ENCODE peak calls at places on chromosomes 6 and 20, in nine cellular contexts. H is H9; V is activated T-cell treated with anti-CD3 and anti-CD28 coated beads for 24 hours; B is HT1080; I is naive B cell; L is anterior cingulate cortex; K is GM13976; N is activated CD4-positive, CD25-positive, alpha-beta regulatory T cell; Z is posterior cingulate gyrus. T is an unnamed sample.

GRCh38 chr6:3457710-3458605 is 1.1 kb upstream of the SLC22A23 start:
- DNase-seq in I (no peak), Z (peak; percentile 60), H (peak; percentile 55), K (no peak), L (peak; percentile 40), N (no peak), B (no peak), V (no peak), T (no peak)

GRCh38 chr20:4667371-4667773 is 54.3 kb upstream of the PRND start:
- DNase-seq in L (no peak), V (no peak), Z (no peak), B (no peak), N (no peak), I (no peak), H (no peak), K (no peak), T (no peak)

GRCh38 chr6:166317261-166318212 is 9.3 kb upstream of the PRR18 start:
- DNase-seq in L (no peak), B (no peak), N (no peak), I (no peak), Z (no peak), V (no peak), K (no peak), H (no peak), T (no peak)

GRCh38 chr20:35305682-35306556 is 13.7 kb upstream of the FAM83C start:
- DNase-seq in Z (no peak), B (peak; percentile 100), K (no peak), I (no peak), H (no peak), N (no peak), V (peak; percentile 79), L (no peak), T (peak; percentile 35)

GRCh38 chr20:4876731-4877130 is 124.6 kb downstream of the SLC23A2 start:
- DNase-seq in N (no peak), L (no peak), B (no peak), H (no peak), V (no peak), Z (no peak), K (no peak), I (no peak), T (no peak)

GRCh38 chr6:126337323-126337722 is 2.6 kb upstream of the CENPW start:
- DNase-seq in K (no peak), I (no peak), L (no peak), V (no peak), Z (no peak), H (no peak), B (peak; percentile 20), N (no peak), T (no peak)

GRCh38 chr6:157110620-157111019 is 212.7 kb downstream of the TMEM242 start:
- DNase-seq in K (no peak), I (no peak), N (no peak), V (no peak), L (no peak), H (no peak), B (peak; percentile 14), Z (no peak), T (no peak)

GRCh38 chr20:38181971-38182370 is 16.9 kb upstream of the TGM2 start:
- DNase-seq in K (no peak), I (no peak), V (no peak), N (no peak), Z (no peak), L (no peak), B (no peak), H (no peak), T (no peak)

GRCh38 chr6:36067374-36068011 is 39.9 kb downstream of the MAPK14 start:
- DNase-seq in H (no peak), N (no peak), Z (no peak), K (no peak), V (no peak), L (no peak), B (peak; percentile 29), I (no peak), T (no peak)

GRCh38 chr20:34495928-34496327 is 20.3 kb upstream of the DYNLRB1 start:
- DNase-seq in H (no peak), N (no peak), I (no peak), K (no peak), Z (no peak), V (no peak), L (no peak), B (no peak), T (no peak)

T was measured in activated CD4-positive, alpha-beta T cell treated with anti-CD3 and anti-CD28 coated beads, Interleukin-2, amount 50 U/mL, for 24 hours.